ENCODE peak calls at places on chromosomes 11 and 22, in four cellular contexts. R is H9, Z is IMR-90, K is H1. E is an unnamed sample.

GRCh38 chr22:41405588-41405987 is 23.8 kb downstream of the TEF start:
- DNase-seq in R (no peak), Z (no peak), K (no peak), E (no peak)

GRCh38 chr22:48945621-48946458 is 881.8 kb downstream of the BRD1 start:
- DNase-seq in R (peak), Z (no peak), K (peak), E (no peak)

GRCh38 chr22:50313600-50313999 is 6.2 kb upstream of the PLXNB2 start:
- DNase-seq in R (no peak), Z (no peak), K (no peak), E (no peak)

GRCh38 chr22:48566741-48567140 is 1260.9 kb downstream of the BRD1 start:
- DNase-seq in R (no peak), Z (no peak), K (no peak), E (no peak)

GRCh38 chr22:46263208-46263575 is at the start of gene PKDREJ:
- DNase-seq in R (peak), Z (no peak), K (peak), E (no peak)

GRCh38 chr22:32020117-32020516 is 22.9 kb upstream of the SLC5A1 start:
- DNase-seq in R (no peak), Z (peak), K (no peak), E (no peak)

GRCh38 chr11:63553759-63554158 is 9.4 kb downstream of the PLAAT2 start:
- DNase-seq in R (peak), Z (no peak), K (no peak), E (no peak)

GRCh38 chr11:80082386-80082785 is 641.6 kb upstream of the TENM4 start:
- DNase-seq in R (no peak), Z (no peak), K (no peak), E (no peak)

GRCh38 chr11:99425596-99425995 is 404.8 kb downstream of the CNTN5 start:
- DNase-seq in R (no peak), Z (no peak), K (no peak), E (no peak)

GRCh38 chr22:26781591-26781990 is 124.2 kb downstream of the MIAT start:
- DNase-seq in R (no peak), Z (no peak), K (no peak), E (no peak)

GRCh38 chr22:20637740-20638139 is 130.3 kb downstream of the MED15 start:
- DNase-seq in R (no peak), Z (no peak), K (no peak), E (no peak)

GRCh38 chr11:65063532-65063931 is 5.2 kb upstream of the NAALADL1 start:
- DNase-seq in R (no peak), Z (no peak), K (no peak), E (no peak)

GRCh38 chr11:83521647-83522596 is 235.8 kb upstream of the CCDC90B start:
- DNase-seq in R (peak), Z (peak), K (no peak), E (peak)

DNA sequence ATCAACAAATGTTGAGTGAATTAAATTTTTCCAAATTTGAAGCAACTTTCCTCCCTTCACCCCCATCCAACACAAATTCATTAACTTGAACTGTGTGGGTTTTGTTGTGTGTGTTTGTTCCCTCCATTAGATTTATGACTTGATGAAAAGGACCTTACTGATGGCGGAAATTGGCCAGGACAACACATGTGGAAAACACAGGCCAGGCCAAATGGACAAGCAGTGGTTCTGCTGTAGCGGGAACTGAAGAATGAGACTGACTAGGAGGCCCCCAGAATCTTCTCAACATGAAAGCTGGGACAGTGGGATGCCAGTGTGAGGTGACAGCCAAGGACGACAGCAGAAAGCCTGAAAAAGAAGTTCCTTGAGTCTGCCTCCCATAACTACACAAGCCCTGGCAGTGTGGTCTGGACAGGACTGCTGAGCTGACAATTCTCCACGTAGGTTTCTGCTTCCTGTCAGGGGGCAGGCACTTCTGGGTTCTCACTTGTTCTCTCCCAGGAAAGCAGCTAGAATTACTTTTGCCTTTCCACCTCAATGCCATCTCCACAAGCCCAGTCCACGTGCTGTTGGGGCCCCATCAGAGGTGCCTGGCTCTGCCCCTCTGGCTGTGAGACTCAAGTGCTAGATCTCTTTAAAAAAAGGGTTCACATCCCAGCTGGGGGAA is 94.3 kb downstream of the ETS1 start:
- DNase-seq in R (no peak), Z (no peak), K (no peak), E (no peak)
- H4K5ac ChIP-seq in R (no peak), Z (peak), K (no peak), E (no peak)

GRCh38 chr22:43035250-43035649 is 20.3 kb upstream of the PACSIN2 start:
- DNase-seq in R (no peak), Z (no peak), K (no peak), E (no peak)
- H3K23ac ChIP-seq in R (no peak), Z (no peak), K (no peak), E (no peak)

GRCh38 chr22:28249402-28249801 is 330.3 kb upstream of the PITPNB start:
- DNase-seq in R (no peak), Z (no peak), K (no peak), E (peak)
- H4K5ac ChIP-seq in R (no peak), Z (no peak), K (no peak), E (no peak)

GRCh38 chr11:589798-590197 is 13.5 kb downstream of the PHRF1 start:
- DNase-seq in R (no peak), Z (no peak), K (no peak), E (no peak)
- H3K23ac ChIP-seq in R (no peak), Z (no peak), K (no peak), E (no peak)

GRCh38 chr11:107576497-107577086 is 11.1 kb upstream of the ALKBH8 start:
- DNase-seq in R (no peak), Z (peak), K (peak), E (no peak)

GRCh38 chr11:107581147-107581546 is 9.8 kb upstream of the ELMOD1 start:
- DNase-seq in R (no peak), Z (no peak), K (no peak), E (peak)

GRCh38 chr11:107577312-107577711 is 11.8 kb upstream of the ALKBH8 start:
- DNase-seq in R (no peak), Z (no peak), K (no peak), E (no peak)
- H4K5ac ChIP-seq in R (no peak), Z (no peak), K (no peak), E (no peak)

DNA sequence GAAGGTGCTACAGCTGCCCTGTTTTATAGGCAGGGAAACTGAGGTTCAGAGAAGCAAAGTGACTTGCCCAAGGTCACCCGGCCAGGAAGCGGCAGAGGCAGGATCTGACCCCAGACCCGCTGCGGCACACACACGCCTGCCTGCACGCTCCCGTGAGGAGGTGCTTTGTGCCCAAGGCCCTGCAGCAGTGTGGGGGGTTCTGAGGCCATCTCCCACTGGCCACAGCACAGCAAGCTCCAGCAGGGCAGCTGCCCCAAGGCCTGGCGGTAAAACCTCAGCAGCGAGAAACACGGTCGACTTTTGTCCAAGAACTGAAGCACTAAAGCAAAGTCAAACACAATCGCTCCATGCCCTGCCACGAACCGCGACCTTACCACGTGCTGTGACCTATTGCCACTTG is 42.7 kb downstream of the CDKN1C start:
- DNase-seq in R (no peak), Z (no peak), K (no peak), E (no peak)
- H3K23ac ChIP-seq in R (no peak), Z (no peak), K (no peak), E (no peak)

E was measured in mesendoderm.